ENCODE peak calls at places on chromosomes 16 and 17, in nine cellular contexts. S is PC-9; L is stimulated activated CD4-positive, alpha-beta T cell treated with anti-CD3 and anti-CD28 coated beads, TNF-alpha, amount 100 ng/mL, for 1 hour; A is stimulated activated effector memory CD8-positive, alpha-beta T cell treated with anti-CD3 and anti-CD28 coated beads, Interleukin-12 subunit alpha, Interleukin-12 subunit beta, amount 100 ng/mL, for 72 hours; J is GM10248; C is CD4-positive, CD25-positive, alpha-beta regulatory T cell; D is HCEC 1CT; F is nucleus accumbens; P is Ammon's horn. W is an unnamed sample.

GRCh38 chr17:78992542-78993212 is 13.0 kb upstream of the LGALS3BP start:
- DNase-seq in A (no peak), D (no peak), C (no peak), F (no peak), P (no peak), L (no peak), J (no peak), S (no peak), W (no peak)

GRCh38 chr17:8436169-8436932 is 667 bp downstream of the NDEL1 start:
- DNase-seq in S (peak), J (peak), F (peak), D (peak), C (peak), A (peak), L (peak), P (peak), W (peak)

GRCh38 chr16:64236351-64236750 is 885.5 kb downstream of the CDH11 start:
- DNase-seq in F (no peak), D (peak), S (no peak), J (no peak), L (no peak), A (no peak), C (no peak), P (no peak), W (no peak)

GRCh38 chr17:79831367-79832210 is 7.7 kb downstream of the CBX4 start:
- DNase-seq in S (peak), J (no peak), A (no peak), D (no peak), L (no peak), F (peak), C (no peak), P (peak), W (no peak)

GRCh38 chr16:25838724-25839186 is 147.0 kb downstream of the HS3ST4 start:
- DNase-seq in P (peak), L (no peak), J (peak), C (peak), A (peak), S (peak), D (peak), F (peak), W (peak)

GRCh38 chr16:89737341-89738071 is 16.2 kb downstream of the ZNF276 start:
- DNase-seq in P (no peak), S (no peak), J (no peak), A (no peak), L (no peak), D (no peak), C (peak), F (no peak), W (peak)

GRCh38 chr17:6505425-6506142 is 50.8 kb downstream of the PITPNM3 start:
- DNase-seq in D (no peak), C (no peak), L (no peak), J (no peak), A (no peak), S (peak), F (no peak), P (no peak), W (no peak)

GRCh38 chr17:61494325-61495160 is 42.3 kb downstream of the TBX4 start:
- DNase-seq in C (no peak), F (no peak), P (no peak), D (no peak), L (no peak), A (no peak), J (no peak), S (no peak), W (no peak)